ENCODE peak calls at places on chromosomes 13 and 19, in nine cellular contexts. One of them, this sample, is unnamed. For H3K27me3 and H3K9me3, the result is how much of the 10 kb centered on the place peaks cover.

GRCh38 chr13:44155422-44156293 is 218.0 kb upstream of the SERP2 start:
- DNase-seq in left lung: no peak
- DNase-seq in psoas muscle: peak
- DNase-seq in neuronal stem cell: no peak
- DNase-seq in cardiac muscle cell: peak
- DNase-seq in endothelial cell of umbilical vein: peak
- DNase-seq in fibroblast of lung: peak
- DNase-seq in CD4-positive, alpha-beta memory T cell: no peak
- DNase-seq in tibial nerve: peak
- DNase-seq in this sample: no peak

GRCh38 chr13:49828452-49828851 is 36.0 kb upstream of the KPNA3 start:
- DNase-seq in endothelial cell of umbilical vein: no peak
- DNase-seq in left lung: no peak
- DNase-seq in cardiac muscle cell: no peak
- DNase-seq in tibial nerve: no peak
- DNase-seq in neuronal stem cell: no peak
- DNase-seq in psoas muscle: no peak
- DNase-seq in fibroblast of lung: no peak
- DNase-seq in CD4-positive, alpha-beta memory T cell: no peak
- DNase-seq in this sample: no peak

GRCh38 chr13:95644611-95645052 is at the start of gene DZIP1:
- DNase-seq in cardiac muscle cell: peak
- DNase-seq in fibroblast of lung: peak
- DNase-seq in psoas muscle: peak
- DNase-seq in left lung: peak
- DNase-seq in CD4-positive, alpha-beta memory T cell: no peak
- DNase-seq in neuronal stem cell: peak
- DNase-seq in endothelial cell of umbilical vein: peak
- DNase-seq in tibial nerve: peak
- DNase-seq in this sample: peak

GRCh38 chr13:41505209-41505835 is 48.0 kb downstream of the RGCC start:
- DNase-seq in CD4-positive, alpha-beta memory T cell: no peak
- DNase-seq in fibroblast of lung: peak
- DNase-seq in left lung: no peak
- DNase-seq in neuronal stem cell: no peak
- DNase-seq in cardiac muscle cell: no peak
- DNase-seq in tibial nerve: no peak
- DNase-seq in endothelial cell of umbilical vein: no peak
- DNase-seq in psoas muscle: no peak
- DNase-seq in this sample: peak

GRCh38 chr19:17311455-17312248 is 2.3 kb downstream of the DDA1 start:
- DNase-seq in fibroblast of lung: peak
- DNase-seq in left lung: no peak
- DNase-seq in endothelial cell of umbilical vein: no peak
- DNase-seq in tibial nerve: no peak
- DNase-seq in CD4-positive, alpha-beta memory T cell: no peak
- DNase-seq in psoas muscle: no peak
- DNase-seq in cardiac muscle cell: no peak
- DNase-seq in neuronal stem cell: no peak
- DNase-seq in this sample: peak

GRCh38 chr19:18802354-18802753 is 11.2 kb upstream of the COMP start:
- DNase-seq in neuronal stem cell: no peak
- DNase-seq in fibroblast of lung: no peak
- DNase-seq in psoas muscle: no peak
- DNase-seq in cardiac muscle cell: no peak
- DNase-seq in endothelial cell of umbilical vein: no peak
- DNase-seq in tibial nerve: no peak
- DNase-seq in CD4-positive, alpha-beta memory T cell: no peak
- DNase-seq in left lung: no peak
- DNase-seq in this sample: no peak

GRCh38 chr19:10784257-10784656 is 51.8 kb downstream of the TMED1 start:
- DNase-seq in tibial nerve: no peak
- DNase-seq in neuronal stem cell: no peak
- DNase-seq in fibroblast of lung: no peak
- DNase-seq in CD4-positive, alpha-beta memory T cell: no peak
- DNase-seq in psoas muscle: no peak
- DNase-seq in cardiac muscle cell: no peak
- DNase-seq in endothelial cell of umbilical vein: no peak
- DNase-seq in left lung: peak
- DNase-seq in this sample: no peak

GRCh38 chr19:35845215-35846037 is 6.9 kb downstream of the NPHS1 start:
- DNase-seq in CD4-positive, alpha-beta memory T cell: no peak
- DNase-seq in tibial nerve: no peak
- DNase-seq in cardiac muscle cell: peak
- DNase-seq in fibroblast of lung: no peak
- DNase-seq in left lung: peak
- DNase-seq in endothelial cell of umbilical vein: no peak
- DNase-seq in neuronal stem cell: no peak
- DNase-seq in psoas muscle: no peak
- DNase-seq in this sample: no peak

GRCh38 chr13:46559272-46559805 is 6.4 kb downstream of the LRCH1 start:
- DNase-seq in left lung: no peak
- DNase-seq in neuronal stem cell: no peak
- DNase-seq in psoas muscle: no peak
- DNase-seq in fibroblast of lung: peak
- DNase-seq in endothelial cell of umbilical vein: peak
- DNase-seq in tibial nerve: no peak
- DNase-seq in cardiac muscle cell: no peak
- DNase-seq in CD4-positive, alpha-beta memory T cell: no peak
- DNase-seq in this sample: no peak

GRCh38 chr13:42681394-42681793 is 100.0 kb upstream of the FAM216B start:
- DNase-seq in neuronal stem cell: no peak
- DNase-seq in CD4-positive, alpha-beta memory T cell: no peak
- DNase-seq in fibroblast of lung: no peak
- DNase-seq in endothelial cell of umbilical vein: no peak
- DNase-seq in left lung: no peak
- DNase-seq in tibial nerve: no peak
- DNase-seq in psoas muscle: no peak
- DNase-seq in cardiac muscle cell: no peak
- DNase-seq in this sample: no peak

GRCh38 chr13:39134574-39134973 is 96.3 kb downstream of the NHLRC3 start:
- DNase-seq in tibial nerve: no peak
- DNase-seq in left lung: no peak
- DNase-seq in neuronal stem cell: no peak
- DNase-seq in psoas muscle: no peak
- DNase-seq in endothelial cell of umbilical vein: no peak
- DNase-seq in CD4-positive, alpha-beta memory T cell: no peak
- DNase-seq in cardiac muscle cell: no peak
- DNase-seq in fibroblast of lung: no peak
- DNase-seq in this sample: no peak

GRCh38 chr13:22801402-22802003 is 379.3 kb upstream of the SGCG start:
- DNase-seq in tibial nerve: no peak
- DNase-seq in neuronal stem cell: no peak
- DNase-seq in endothelial cell of umbilical vein: peak
- DNase-seq in CD4-positive, alpha-beta memory T cell: no peak
- DNase-seq in fibroblast of lung: no peak
- DNase-seq in psoas muscle: no peak
- DNase-seq in cardiac muscle cell: no peak
- DNase-seq in left lung: no peak
- DNase-seq in this sample: no peak

GRCh38 chr13:114225610-114226009 is 9.1 kb upstream of the CDC16 start:
- DNase-seq in psoas muscle: no peak
- DNase-seq in endothelial cell of umbilical vein: no peak
- DNase-seq in left lung: no peak
- DNase-seq in cardiac muscle cell: no peak
- DNase-seq in CD4-positive, alpha-beta memory T cell: no peak
- DNase-seq in tibial nerve: no peak
- DNase-seq in neuronal stem cell: no peak
- DNase-seq in fibroblast of lung: no peak
- DNase-seq in this sample: no peak

GRCh38 chr13:46389985-46390384 is 2.9 kb upstream of the RUBCNL start:
- DNase-seq in tibial nerve: peak
- DNase-seq in cardiac muscle cell: no peak
- DNase-seq in psoas muscle: peak
- DNase-seq in CD4-positive, alpha-beta memory T cell: peak
- DNase-seq in neuronal stem cell: no peak
- DNase-seq in left lung: no peak
- DNase-seq in endothelial cell of umbilical vein: no peak
- DNase-seq in fibroblast of lung: no peak
- DNase-seq in this sample: no peak

GRCh38 chr19:46492841-46493235 is 2.8 kb downstream of the PNMA8B start:
- DNase-seq in cardiac muscle cell: no peak
- DNase-seq in endothelial cell of umbilical vein: no peak
- DNase-seq in psoas muscle: no peak
- DNase-seq in CD4-positive, alpha-beta memory T cell: peak
- DNase-seq in fibroblast of lung: no peak
- DNase-seq in left lung: no peak
- DNase-seq in tibial nerve: no peak
- DNase-seq in neuronal stem cell: no peak
- DNase-seq in this sample: no peak
- H3K27me3 ChIP-seq in cardiac muscle cell: under half
- H3K27me3 ChIP-seq in endothelial cell of umbilical vein: half or more
- H3K27me3 ChIP-seq in psoas muscle: under half
- H3K27me3 ChIP-seq in CD4-positive, alpha-beta memory T cell: under half
- H3K27me3 ChIP-seq in fibroblast of lung: under half
- H3K27me3 ChIP-seq in left lung: under half
- H3K27me3 ChIP-seq in tibial nerve: under half
- H3K27me3 ChIP-seq in neuronal stem cell: under half
- H3K27me3 ChIP-seq in this sample: under half

GRCh38 chr19:21513651-21514050 is 8.2 kb downstream of the ZNF429 start:
- DNase-seq in fibroblast of lung: peak
- DNase-seq in neuronal stem cell: no peak
- DNase-seq in left lung: no peak
- DNase-seq in tibial nerve: no peak
- DNase-seq in endothelial cell of umbilical vein: no peak
- DNase-seq in psoas muscle: no peak
- DNase-seq in cardiac muscle cell: no peak
- DNase-seq in CD4-positive, alpha-beta memory T cell: no peak
- DNase-seq in this sample: no peak

GRCh38 chr19:21519488-21519887 is 14.1 kb downstream of the ZNF429 start:
- DNase-seq in CD4-positive, alpha-beta memory T cell: no peak
- DNase-seq in cardiac muscle cell: no peak
- DNase-seq in neuronal stem cell: no peak
- DNase-seq in fibroblast of lung: no peak
- DNase-seq in tibial nerve: no peak
- DNase-seq in endothelial cell of umbilical vein: no peak
- DNase-seq in psoas muscle: no peak
- DNase-seq in left lung: no peak
- DNase-seq in this sample: no peak
- H3K9me3 ChIP-seq in CD4-positive, alpha-beta memory T cell: under half
- H3K9me3 ChIP-seq in cardiac muscle cell: under half
- H3K9me3 ChIP-seq in neuronal stem cell: half or more
- H3K9me3 ChIP-seq in fibroblast of lung: under half
- H3K9me3 ChIP-seq in tibial nerve: under half
- H3K9me3 ChIP-seq in endothelial cell of umbilical vein: under half
- H3K9me3 ChIP-seq in psoas muscle: under half
- H3K9me3 ChIP-seq in left lung: under half
- H3K9me3 ChIP-seq in this sample: half or more

DNA sequence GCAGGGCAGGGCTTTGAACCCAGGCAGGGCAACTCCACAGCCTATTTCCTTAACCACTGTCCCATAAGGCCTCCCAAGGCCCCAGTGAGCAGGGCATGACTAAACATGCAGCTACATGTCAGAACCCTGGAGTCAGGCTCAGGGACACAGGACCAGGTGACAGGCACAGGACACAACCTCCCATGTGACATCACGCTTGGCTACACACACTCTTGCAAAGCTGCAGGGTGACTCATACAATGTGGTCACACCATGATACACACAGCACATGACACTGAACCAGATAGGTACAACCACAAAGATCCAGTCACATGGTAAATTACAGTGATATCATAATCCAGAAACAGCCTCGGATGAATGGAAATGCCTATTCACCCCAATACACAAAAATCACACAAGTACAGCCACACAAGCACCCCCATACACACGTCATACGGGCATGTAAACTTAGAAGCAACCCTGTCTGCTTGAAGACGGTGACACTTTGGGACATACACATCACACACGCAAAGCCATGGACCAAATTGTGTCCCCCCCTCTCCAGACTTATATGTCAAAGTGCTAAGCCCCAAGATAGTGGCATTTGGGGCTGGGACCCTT is 14.5 kb downstream of the KLK4 start:
- DNase-seq in neuronal stem cell: no peak
- DNase-seq in endothelial cell of umbilical vein: no peak
- DNase-seq in cardiac muscle cell: no peak
- DNase-seq in CD4-positive, alpha-beta memory T cell: no peak
- DNase-seq in left lung: no peak
- DNase-seq in fibroblast of lung: peak
- DNase-seq in psoas muscle: no peak
- DNase-seq in tibial nerve: no peak
- DNase-seq in this sample: no peak
- H3K27me3 ChIP-seq in neuronal stem cell: under half
- H3K27me3 ChIP-seq in endothelial cell of umbilical vein: under half
- H3K27me3 ChIP-seq in cardiac muscle cell: under half
- H3K27me3 ChIP-seq in CD4-positive, alpha-beta memory T cell: under half
- H3K27me3 ChIP-seq in left lung: under half
- H3K27me3 ChIP-seq in fibroblast of lung: under half
- H3K27me3 ChIP-seq in psoas muscle: under half
- H3K27me3 ChIP-seq in tibial nerve: under half
- H3K27me3 ChIP-seq in this sample: under half

GRCh38 chr19:7550169-7550770 is 14.8 kb downstream of the PNPLA6 start:
- DNase-seq in psoas muscle: peak
- DNase-seq in neuronal stem cell: no peak
- DNase-seq in tibial nerve: no peak
- DNase-seq in cardiac muscle cell: no peak
- DNase-seq in endothelial cell of umbilical vein: no peak
- DNase-seq in CD4-positive, alpha-beta memory T cell: no peak
- DNase-seq in fibroblast of lung: no peak
- DNase-seq in left lung: peak
- DNase-seq in this sample: no peak

GRCh38 chr19:7554565-7554964 is 19.0 kb downstream of the PNPLA6 start:
- DNase-seq in fibroblast of lung: no peak
- DNase-seq in left lung: no peak
- DNase-seq in CD4-positive, alpha-beta memory T cell: no peak
- DNase-seq in endothelial cell of umbilical vein: no peak
- DNase-seq in tibial nerve: no peak
- DNase-seq in neuronal stem cell: no peak
- DNase-seq in psoas muscle: no peak
- DNase-seq in cardiac muscle cell: no peak
- DNase-seq in this sample: no peak

GRCh38 chr19:7550987-7551761 is 15.7 kb downstream of the PNPLA6 start:
- DNase-seq in left lung: peak
- DNase-seq in tibial nerve: no peak
- DNase-seq in fibroblast of lung: peak
- DNase-seq in endothelial cell of umbilical vein: peak
- DNase-seq in neuronal stem cell: peak
- DNase-seq in cardiac muscle cell: peak
- DNase-seq in CD4-positive, alpha-beta memory T cell: peak
- DNase-seq in psoas muscle: peak
- DNase-seq in this sample: peak

GRCh38 chr19:7554990-7555864 is 19.7 kb downstream of the PNPLA6 start:
- DNase-seq in endothelial cell of umbilical vein: no peak
- DNase-seq in CD4-positive, alpha-beta memory T cell: no peak
- DNase-seq in fibroblast of lung: no peak
- DNase-seq in left lung: no peak
- DNase-seq in cardiac muscle cell: peak
- DNase-seq in tibial nerve: no peak
- DNase-seq in psoas muscle: peak
- DNase-seq in neuronal stem cell: no peak
- DNase-seq in this sample: peak

DNA sequence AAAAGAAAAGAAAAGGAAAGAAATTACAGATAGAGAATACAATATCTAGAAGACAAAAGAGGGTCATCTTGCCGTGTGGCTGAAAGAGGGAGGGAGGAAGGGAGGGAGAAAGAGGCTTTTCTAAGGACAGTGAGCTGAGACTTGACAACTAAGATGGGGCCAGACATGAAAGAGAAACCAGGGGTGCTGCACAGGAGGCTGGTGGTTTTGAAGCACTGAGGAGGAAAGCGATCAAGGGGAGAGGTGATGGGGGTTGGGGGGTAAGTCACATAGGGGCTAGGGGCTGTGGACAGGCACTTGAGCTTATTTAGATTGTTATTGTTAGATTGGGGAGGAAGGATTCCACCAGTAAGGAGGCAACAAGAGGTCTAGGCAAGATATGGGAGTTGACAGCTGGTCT is 17.3 kb downstream of the PNPLA6 start:
- DNase-seq in endothelial cell of umbilical vein: no peak
- DNase-seq in neuronal stem cell: no peak
- DNase-seq in tibial nerve: no peak
- DNase-seq in left lung: no peak
- DNase-seq in psoas muscle: no peak
- DNase-seq in CD4-positive, alpha-beta memory T cell: no peak
- DNase-seq in cardiac muscle cell: no peak
- DNase-seq in fibroblast of lung: no peak
- DNase-seq in this sample: no peak
- H3K9me3 ChIP-seq in endothelial cell of umbilical vein: under half
- H3K9me3 ChIP-seq in neuronal stem cell: under half
- H3K9me3 ChIP-seq in tibial nerve: under half
- H3K9me3 ChIP-seq in left lung: under half
- H3K9me3 ChIP-seq in psoas muscle: under half
- H3K9me3 ChIP-seq in CD4-positive, alpha-beta memory T cell: under half
- H3K9me3 ChIP-seq in cardiac muscle cell: under half
- H3K9me3 ChIP-seq in fibroblast of lung: under half
- H3K9me3 ChIP-seq in this sample: under half

This sample was measured in adipocyte.